ENCODE peak calls at places on chromosomes 2 and 18, in ten cellular contexts. One of them, this sample, is unnamed.

GRCh38 chr2:238820909-238821308 is 27.0 kb upstream of the TWIST2 start:
- DNase-seq in GM04504: peak
- DNase-seq in activated CD4-positive, CD25-positive, alpha-beta regulatory T cell: no peak
- DNase-seq in progenitor cell of endocrine pancreas: no peak
- DNase-seq in stimulated activated CD4-positive, alpha-beta T cell treated with anti-CD3 and anti-CD28 coated beads, TNF-alpha, amount 100 ng/mL, for 24 hours: no peak
- DNase-seq in T-helper 1 cell: no peak
- DNase-seq in sigmoid colon: no peak
- DNase-seq in heart left ventricle: no peak
- DNase-seq in EL: peak
- DNase-seq in IMR-90: peak
- DNase-seq in this sample: peak

GRCh38 chr18:9025104-9025838 is 77.2 kb upstream of the NDUFV2 start:
- DNase-seq in GM04504: peak
- DNase-seq in activated CD4-positive, CD25-positive, alpha-beta regulatory T cell: no peak
- DNase-seq in progenitor cell of endocrine pancreas: no peak
- DNase-seq in stimulated activated CD4-positive, alpha-beta T cell treated with anti-CD3 and anti-CD28 coated beads, TNF-alpha, amount 100 ng/mL, for 24 hours: no peak
- DNase-seq in T-helper 1 cell: no peak
- DNase-seq in sigmoid colon: no peak
- DNase-seq in heart left ventricle: no peak
- DNase-seq in EL: peak
- DNase-seq in IMR-90: peak
- DNase-seq in this sample: peak

GRCh38 chr2:16588565-16588964 is 77.1 kb downstream of the CYRIA start:
- DNase-seq in GM04504: no peak
- DNase-seq in activated CD4-positive, CD25-positive, alpha-beta regulatory T cell: no peak
- DNase-seq in progenitor cell of endocrine pancreas: no peak
- DNase-seq in stimulated activated CD4-positive, alpha-beta T cell treated with anti-CD3 and anti-CD28 coated beads, TNF-alpha, amount 100 ng/mL, for 24 hours: no peak
- DNase-seq in T-helper 1 cell: no peak
- DNase-seq in sigmoid colon: no peak
- DNase-seq in heart left ventricle: no peak
- DNase-seq in EL: no peak
- DNase-seq in IMR-90: no peak
- DNase-seq in this sample: no peak

GRCh38 chr2:217512259-217512658 is 490.5 kb downstream of the TNS1 start:
- DNase-seq in GM04504: no peak
- DNase-seq in activated CD4-positive, CD25-positive, alpha-beta regulatory T cell: no peak
- DNase-seq in progenitor cell of endocrine pancreas: no peak
- DNase-seq in stimulated activated CD4-positive, alpha-beta T cell treated with anti-CD3 and anti-CD28 coated beads, TNF-alpha, amount 100 ng/mL, for 24 hours: no peak
- DNase-seq in T-helper 1 cell: no peak
- DNase-seq in sigmoid colon: no peak
- DNase-seq in heart left ventricle: no peak
- DNase-seq in EL: peak
- DNase-seq in IMR-90: no peak
- DNase-seq in this sample: no peak

GRCh38 chr2:19819097-19820065 is 82.4 kb downstream of the TTC32 start:
- DNase-seq in GM04504: peak
- DNase-seq in activated CD4-positive, CD25-positive, alpha-beta regulatory T cell: no peak
- DNase-seq in progenitor cell of endocrine pancreas: no peak
- DNase-seq in stimulated activated CD4-positive, alpha-beta T cell treated with anti-CD3 and anti-CD28 coated beads, TNF-alpha, amount 100 ng/mL, for 24 hours: no peak
- DNase-seq in T-helper 1 cell: no peak
- DNase-seq in sigmoid colon: no peak
- DNase-seq in heart left ventricle: no peak
- DNase-seq in EL: peak
- DNase-seq in IMR-90: peak
- DNase-seq in this sample: peak

GRCh38 chr2:27720004-27720551 is 51.4 kb upstream of the MRPL33 start:
- DNase-seq in GM04504: peak
- DNase-seq in activated CD4-positive, CD25-positive, alpha-beta regulatory T cell: no peak
- DNase-seq in progenitor cell of endocrine pancreas: no peak
- DNase-seq in stimulated activated CD4-positive, alpha-beta T cell treated with anti-CD3 and anti-CD28 coated beads, TNF-alpha, amount 100 ng/mL, for 24 hours: peak
- DNase-seq in T-helper 1 cell: no peak
- DNase-seq in sigmoid colon: no peak
- DNase-seq in heart left ventricle: no peak
- DNase-seq in EL: peak
- DNase-seq in IMR-90: peak
- DNase-seq in this sample: peak

GRCh38 chr18:73942081-73942625 is 205.5 kb downstream of the FBXO15 start:
- DNase-seq in GM04504: no peak
- DNase-seq in activated CD4-positive, CD25-positive, alpha-beta regulatory T cell: no peak
- DNase-seq in progenitor cell of endocrine pancreas: no peak
- DNase-seq in stimulated activated CD4-positive, alpha-beta T cell treated with anti-CD3 and anti-CD28 coated beads, TNF-alpha, amount 100 ng/mL, for 24 hours: no peak
- DNase-seq in T-helper 1 cell: no peak
- DNase-seq in sigmoid colon: no peak
- DNase-seq in heart left ventricle: no peak
- DNase-seq in EL: no peak
- DNase-seq in IMR-90: no peak
- DNase-seq in this sample: no peak

GRCh38 chr2:70937866-70938579 is 2.3 kb downstream of the ATP6V1B1 start:
- DNase-seq in GM04504: no peak
- DNase-seq in activated CD4-positive, CD25-positive, alpha-beta regulatory T cell: no peak
- DNase-seq in progenitor cell of endocrine pancreas: no peak
- DNase-seq in stimulated activated CD4-positive, alpha-beta T cell treated with anti-CD3 and anti-CD28 coated beads, TNF-alpha, amount 100 ng/mL, for 24 hours: no peak
- DNase-seq in T-helper 1 cell: no peak
- DNase-seq in sigmoid colon: peak
- DNase-seq in heart left ventricle: no peak
- DNase-seq in EL: no peak
- DNase-seq in IMR-90: no peak
- DNase-seq in this sample: no peak

GRCh38 chr2:44941551-44942234 is at the start of gene SIX3:
- DNase-seq in GM04504: no peak
- DNase-seq in activated CD4-positive, CD25-positive, alpha-beta regulatory T cell: no peak
- DNase-seq in progenitor cell of endocrine pancreas: no peak
- DNase-seq in stimulated activated CD4-positive, alpha-beta T cell treated with anti-CD3 and anti-CD28 coated beads, TNF-alpha, amount 100 ng/mL, for 24 hours: peak
- DNase-seq in T-helper 1 cell: peak
- DNase-seq in sigmoid colon: no peak
- DNase-seq in heart left ventricle: no peak
- DNase-seq in EL: peak
- DNase-seq in IMR-90: no peak
- DNase-seq in this sample: no peak

GRCh38 chr2:26000561-26001211 is 18.4 kb upstream of the KIF3C start:
- DNase-seq in GM04504: no peak
- DNase-seq in activated CD4-positive, CD25-positive, alpha-beta regulatory T cell: no peak
- DNase-seq in progenitor cell of endocrine pancreas: no peak
- DNase-seq in stimulated activated CD4-positive, alpha-beta T cell treated with anti-CD3 and anti-CD28 coated beads, TNF-alpha, amount 100 ng/mL, for 24 hours: no peak
- DNase-seq in T-helper 1 cell: no peak
- DNase-seq in sigmoid colon: no peak
- DNase-seq in heart left ventricle: peak
- DNase-seq in EL: no peak
- DNase-seq in IMR-90: no peak
- DNase-seq in this sample: no peak

GRCh38 chr2:207504513-207505171 is 25.1 kb upstream of the CREB1 start:
- DNase-seq in GM04504: no peak
- DNase-seq in activated CD4-positive, CD25-positive, alpha-beta regulatory T cell: no peak
- DNase-seq in progenitor cell of endocrine pancreas: no peak
- DNase-seq in stimulated activated CD4-positive, alpha-beta T cell treated with anti-CD3 and anti-CD28 coated beads, TNF-alpha, amount 100 ng/mL, for 24 hours: no peak
- DNase-seq in T-helper 1 cell: no peak
- DNase-seq in sigmoid colon: no peak
- DNase-seq in heart left ventricle: peak
- DNase-seq in EL: peak
- DNase-seq in IMR-90: peak
- DNase-seq in this sample: no peak

GRCh38 chr2:104853926-104854506 is at the start of gene POU3F3:
- DNase-seq in GM04504: no peak
- DNase-seq in activated CD4-positive, CD25-positive, alpha-beta regulatory T cell: no peak
- DNase-seq in progenitor cell of endocrine pancreas: no peak
- DNase-seq in stimulated activated CD4-positive, alpha-beta T cell treated with anti-CD3 and anti-CD28 coated beads, TNF-alpha, amount 100 ng/mL, for 24 hours: peak
- DNase-seq in T-helper 1 cell: no peak
- DNase-seq in sigmoid colon: peak
- DNase-seq in heart left ventricle: peak
- DNase-seq in EL: no peak
- DNase-seq in IMR-90: no peak
- DNase-seq in this sample: no peak

GRCh38 chr2:191892391-191892790 is 45.5 kb upstream of the CAVIN2 start:
- DNase-seq in GM04504: peak
- DNase-seq in activated CD4-positive, CD25-positive, alpha-beta regulatory T cell: no peak
- DNase-seq in progenitor cell of endocrine pancreas: no peak
- DNase-seq in stimulated activated CD4-positive, alpha-beta T cell treated with anti-CD3 and anti-CD28 coated beads, TNF-alpha, amount 100 ng/mL, for 24 hours: no peak
- DNase-seq in T-helper 1 cell: no peak
- DNase-seq in sigmoid colon: no peak
- DNase-seq in heart left ventricle: no peak
- DNase-seq in EL: peak
- DNase-seq in IMR-90: peak
- DNase-seq in this sample: peak

GRCh38 chr2:232088771-232089170 is 127.3 kb downstream of the DIS3L2 start:
- DNase-seq in GM04504: no peak
- DNase-seq in activated CD4-positive, CD25-positive, alpha-beta regulatory T cell: no peak
- DNase-seq in progenitor cell of endocrine pancreas: no peak
- DNase-seq in stimulated activated CD4-positive, alpha-beta T cell treated with anti-CD3 and anti-CD28 coated beads, TNF-alpha, amount 100 ng/mL, for 24 hours: no peak
- DNase-seq in T-helper 1 cell: no peak
- DNase-seq in sigmoid colon: no peak
- DNase-seq in heart left ventricle: no peak
- DNase-seq in EL: no peak
- DNase-seq in IMR-90: no peak
- DNase-seq in this sample: no peak

GRCh38 chr18:33277431-33277830 is 163.1 kb downstream of the CCDC178 start:
- DNase-seq in GM04504: no peak
- DNase-seq in activated CD4-positive, CD25-positive, alpha-beta regulatory T cell: no peak
- DNase-seq in progenitor cell of endocrine pancreas: no peak
- DNase-seq in stimulated activated CD4-positive, alpha-beta T cell treated with anti-CD3 and anti-CD28 coated beads, TNF-alpha, amount 100 ng/mL, for 24 hours: no peak
- DNase-seq in T-helper 1 cell: no peak
- DNase-seq in sigmoid colon: no peak
- DNase-seq in heart left ventricle: no peak
- DNase-seq in EL: no peak
- DNase-seq in IMR-90: no peak
- DNase-seq in this sample: no peak

GRCh38 chr2:96330407-96330806 is 5.2 kb upstream of the NCAPH start:
- DNase-seq in GM04504: no peak
- DNase-seq in activated CD4-positive, CD25-positive, alpha-beta regulatory T cell: no peak
- DNase-seq in progenitor cell of endocrine pancreas: no peak
- DNase-seq in stimulated activated CD4-positive, alpha-beta T cell treated with anti-CD3 and anti-CD28 coated beads, TNF-alpha, amount 100 ng/mL, for 24 hours: no peak
- DNase-seq in T-helper 1 cell: no peak
- DNase-seq in sigmoid colon: no peak
- DNase-seq in heart left ventricle: no peak
- DNase-seq in EL: peak
- DNase-seq in IMR-90: peak
- DNase-seq in this sample: no peak

GRCh38 chr2:240783819-240784621 is 36.0 kb downstream of the KIF1A start:
- DNase-seq in GM04504: no peak
- DNase-seq in activated CD4-positive, CD25-positive, alpha-beta regulatory T cell: no peak
- DNase-seq in progenitor cell of endocrine pancreas: no peak
- DNase-seq in stimulated activated CD4-positive, alpha-beta T cell treated with anti-CD3 and anti-CD28 coated beads, TNF-alpha, amount 100 ng/mL, for 24 hours: no peak
- DNase-seq in T-helper 1 cell: no peak
- DNase-seq in sigmoid colon: peak
- DNase-seq in heart left ventricle: peak
- DNase-seq in EL: no peak
- DNase-seq in IMR-90: no peak
- DNase-seq in this sample: no peak

GRCh38 chr18:54684786-54685185 is 93.7 kb downstream of the DYNAP start:
- DNase-seq in GM04504: no peak
- DNase-seq in activated CD4-positive, CD25-positive, alpha-beta regulatory T cell: no peak
- DNase-seq in progenitor cell of endocrine pancreas: no peak
- DNase-seq in stimulated activated CD4-positive, alpha-beta T cell treated with anti-CD3 and anti-CD28 coated beads, TNF-alpha, amount 100 ng/mL, for 24 hours: no peak
- DNase-seq in T-helper 1 cell: no peak
- DNase-seq in sigmoid colon: no peak
- DNase-seq in heart left ventricle: peak
- DNase-seq in EL: peak
- DNase-seq in IMR-90: no peak
- DNase-seq in this sample: no peak

GRCh38 chr18:29164993-29165599 is 988.2 kb upstream of the CDH2 start:
- DNase-seq in GM04504: peak
- DNase-seq in activated CD4-positive, CD25-positive, alpha-beta regulatory T cell: no peak
- DNase-seq in progenitor cell of endocrine pancreas: no peak
- DNase-seq in stimulated activated CD4-positive, alpha-beta T cell treated with anti-CD3 and anti-CD28 coated beads, TNF-alpha, amount 100 ng/mL, for 24 hours: no peak
- DNase-seq in T-helper 1 cell: no peak
- DNase-seq in sigmoid colon: no peak
- DNase-seq in heart left ventricle: no peak
- DNase-seq in EL: peak
- DNase-seq in IMR-90: peak
- DNase-seq in this sample: peak

GRCh38 chr2:237650455-237650850 is 23.1 kb downstream of the LRRFIP1 start:
- DNase-seq in GM04504: no peak
- DNase-seq in activated CD4-positive, CD25-positive, alpha-beta regulatory T cell: no peak
- DNase-seq in progenitor cell of endocrine pancreas: no peak
- DNase-seq in stimulated activated CD4-positive, alpha-beta T cell treated with anti-CD3 and anti-CD28 coated beads, TNF-alpha, amount 100 ng/mL, for 24 hours: no peak
- DNase-seq in T-helper 1 cell: no peak
- DNase-seq in sigmoid colon: no peak
- DNase-seq in heart left ventricle: peak
- DNase-seq in EL: no peak
- DNase-seq in IMR-90: no peak
- DNase-seq in this sample: no peak

GRCh38 chr2:5914831-5915611 is 222.8 kb downstream of the SOX11 start:
- DNase-seq in GM04504: no peak
- DNase-seq in activated CD4-positive, CD25-positive, alpha-beta regulatory T cell: no peak
- DNase-seq in progenitor cell of endocrine pancreas: peak
- DNase-seq in stimulated activated CD4-positive, alpha-beta T cell treated with anti-CD3 and anti-CD28 coated beads, TNF-alpha, amount 100 ng/mL, for 24 hours: no peak
- DNase-seq in T-helper 1 cell: no peak
- DNase-seq in sigmoid colon: no peak
- DNase-seq in heart left ventricle: peak
- DNase-seq in EL: no peak
- DNase-seq in IMR-90: peak
- DNase-seq in this sample: no peak

GRCh38 chr18:69480460-69480859 is 79.8 kb downstream of the DOK6 start:
- DNase-seq in GM04504: no peak
- DNase-seq in activated CD4-positive, CD25-positive, alpha-beta regulatory T cell: no peak
- DNase-seq in progenitor cell of endocrine pancreas: no peak
- DNase-seq in stimulated activated CD4-positive, alpha-beta T cell treated with anti-CD3 and anti-CD28 coated beads, TNF-alpha, amount 100 ng/mL, for 24 hours: no peak
- DNase-seq in T-helper 1 cell: no peak
- DNase-seq in sigmoid colon: no peak
- DNase-seq in heart left ventricle: no peak
- DNase-seq in EL: no peak
- DNase-seq in IMR-90: no peak
- DNase-seq in this sample: no peak

GRCh38 chr18:31680836-31681568 is 3.4 kb downstream of the B4GALT6 start:
- DNase-seq in GM04504: no peak
- DNase-seq in activated CD4-positive, CD25-positive, alpha-beta regulatory T cell: no peak
- DNase-seq in progenitor cell of endocrine pancreas: no peak
- DNase-seq in stimulated activated CD4-positive, alpha-beta T cell treated with anti-CD3 and anti-CD28 coated beads, TNF-alpha, amount 100 ng/mL, for 24 hours: no peak
- DNase-seq in T-helper 1 cell: no peak
- DNase-seq in sigmoid colon: no peak
- DNase-seq in heart left ventricle: no peak
- DNase-seq in EL: no peak
- DNase-seq in IMR-90: no peak
- DNase-seq in this sample: no peak

GRCh38 chr2:4528773-4529172 is 825.4 kb downstream of the DCDC2C start:
- DNase-seq in GM04504: no peak
- DNase-seq in activated CD4-positive, CD25-positive, alpha-beta regulatory T cell: no peak
- DNase-seq in progenitor cell of endocrine pancreas: no peak
- DNase-seq in stimulated activated CD4-positive, alpha-beta T cell treated with anti-CD3 and anti-CD28 coated beads, TNF-alpha, amount 100 ng/mL, for 24 hours: no peak
- DNase-seq in T-helper 1 cell: no peak
- DNase-seq in sigmoid colon: no peak
- DNase-seq in heart left ventricle: no peak
- DNase-seq in EL: no peak
- DNase-seq in IMR-90: no peak
- DNase-seq in this sample: no peak

GRCh38 chr2:12965540-12966269 is 249.0 kb downstream of the TRIB2 start:
- DNase-seq in GM04504: no peak
- DNase-seq in activated CD4-positive, CD25-positive, alpha-beta regulatory T cell: no peak
- DNase-seq in progenitor cell of endocrine pancreas: no peak
- DNase-seq in stimulated activated CD4-positive, alpha-beta T cell treated with anti-CD3 and anti-CD28 coated beads, TNF-alpha, amount 100 ng/mL, for 24 hours: no peak
- DNase-seq in T-helper 1 cell: no peak
- DNase-seq in sigmoid colon: no peak
- DNase-seq in heart left ventricle: no peak
- DNase-seq in EL: peak
- DNase-seq in IMR-90: peak
- DNase-seq in this sample: peak

GRCh38 chr18:32735781-32736180 is 37.0 kb downstream of the KLHL14 start:
- DNase-seq in GM04504: no peak
- DNase-seq in activated CD4-positive, CD25-positive, alpha-beta regulatory T cell: no peak
- DNase-seq in progenitor cell of endocrine pancreas: no peak
- DNase-seq in stimulated activated CD4-positive, alpha-beta T cell treated with anti-CD3 and anti-CD28 coated beads, TNF-alpha, amount 100 ng/mL, for 24 hours: no peak
- DNase-seq in T-helper 1 cell: no peak
- DNase-seq in sigmoid colon: no peak
- DNase-seq in heart left ventricle: no peak
- DNase-seq in EL: no peak
- DNase-seq in IMR-90: peak
- DNase-seq in this sample: no peak

GRCh38 chr18:30499721-30500120 is 542.8 kb downstream of the DSC3 start:
- DNase-seq in GM04504: no peak
- DNase-seq in activated CD4-positive, CD25-positive, alpha-beta regulatory T cell: no peak
- DNase-seq in progenitor cell of endocrine pancreas: no peak
- DNase-seq in stimulated activated CD4-positive, alpha-beta T cell treated with anti-CD3 and anti-CD28 coated beads, TNF-alpha, amount 100 ng/mL, for 24 hours: no peak
- DNase-seq in T-helper 1 cell: no peak
- DNase-seq in sigmoid colon: no peak
- DNase-seq in heart left ventricle: no peak
- DNase-seq in EL: no peak
- DNase-seq in IMR-90: no peak
- DNase-seq in this sample: no peak

GRCh38 chr2:6111676-6112294 is 419.6 kb downstream of the SOX11 start:
- DNase-seq in GM04504: no peak
- DNase-seq in activated CD4-positive, CD25-positive, alpha-beta regulatory T cell: no peak
- DNase-seq in progenitor cell of endocrine pancreas: no peak
- DNase-seq in stimulated activated CD4-positive, alpha-beta T cell treated with anti-CD3 and anti-CD28 coated beads, TNF-alpha, amount 100 ng/mL, for 24 hours: no peak
- DNase-seq in T-helper 1 cell: no peak
- DNase-seq in sigmoid colon: no peak
- DNase-seq in heart left ventricle: no peak
- DNase-seq in EL: no peak
- DNase-seq in IMR-90: no peak
- DNase-seq in this sample: no peak